ENCODE peak calls at places on chromosome 6, in six cellular contexts. G is neural crest cell, P is GM23338, C is GM13977, B is mesothelial cell of epicardium, I is hepatocyte. E is an unnamed sample.

GRCh38 chr6:1027795-1028569 is 283.9 kb upstream of the FOXQ1 start:
- DNase-seq in G (no peak), I (no peak), P (peak), B (no peak), C (no peak), E (no peak)

GRCh38 chr6:52271852-52272460 is 12.6 kb downstream of the MCM3 start:
- DNase-seq in G (no peak), C (no peak), I (peak), P (no peak), B (no peak), E (no peak)

GRCh38 chr6:121222656-121223055 is 111.6 kb downstream of the TBC1D32 start:
- DNase-seq in P (peak), B (no peak), G (no peak), C (no peak), I (peak), E (no peak)

GRCh38 chr6:50030777-50031562 is 9.2 kb upstream of the DEFB110 start:
- DNase-seq in C (peak), G (peak), P (peak), I (peak), B (no peak), E (peak)

GRCh38 chr6:156916108-156916801 is 139.1 kb downstream of the ARID1B start:
- DNase-seq in P (no peak), C (no peak), B (no peak), G (no peak), I (no peak), E (no peak)

GRCh38 chr6:14118444-14118843 is 872 bp downstream of the CD83 start:
- DNase-seq in C (no peak), I (no peak), B (no peak), G (no peak), P (no peak), E (no peak)

GRCh38 chr6:147043994-147044477 is 160.2 kb upstream of the STXBP5 start:
- DNase-seq in C (no peak), B (no peak), I (no peak), P (no peak), G (no peak), E (no peak)

GRCh38 chr6:135176464-135176863 is 4.6 kb upstream of the MYB start:
- DNase-seq in P (no peak), G (no peak), I (no peak), C (peak), B (no peak), E (no peak)

GRCh38 chr6:88858455-88858854 is 105.0 kb downstream of the RNGTT start:
- DNase-seq in G (no peak), B (no peak), C (no peak), P (no peak), I (no peak), E (no peak)

GRCh38 chr6:158329531-158329930 is 17.3 kb downstream of the TULP4 start:
- DNase-seq in I (no peak), P (no peak), B (no peak), C (no peak), G (no peak), E (no peak)

GRCh38 chr6:91653954-91654843 is 1067.3 kb upstream of the MAP3K7 start:
- DNase-seq in C (no peak), B (no peak), G (no peak), I (no peak), P (peak), E (no peak)

GRCh38 chr6:158648682-158649131 is 1.1 kb upstream of the SYTL3 start:
- DNase-seq in P (no peak), I (peak), G (no peak), B (no peak), C (no peak), E (peak)

GRCh38 chr6:135233676-135234491 is 52.8 kb downstream of the MYB start:
- DNase-seq in C (no peak), G (no peak), I (no peak), P (no peak), B (no peak), E (no peak)

GRCh38 chr6:16477367-16478149 is 239.2 kb downstream of the GMPR start:
- DNase-seq in I (no peak), B (no peak), P (no peak), C (no peak), G (no peak), E (no peak)

GRCh38 chr6:148829415-148830101 is 82.7 kb downstream of the UST start:
- DNase-seq in C (no peak), G (no peak), I (no peak), P (no peak), B (no peak), E (no peak)

GRCh38 chr6:43246301-43247114 is 3.2 kb downstream of the TTBK1 start:
- DNase-seq in C (peak), I (peak), G (peak), B (no peak), P (peak), E (peak)

GRCh38 chr6:89970609-89971337 is 76.5 kb downstream of the GJA10 start:
- DNase-seq in P (peak), B (no peak), I (peak), G (peak), C (no peak), E (no peak)
- TF ChIP-seq CTCF in P (peak), B (no peak), I (peak), G (peak), C (peak), E (peak)

GRCh38 chr6:73258721-73259120 is 4.3 kb downstream of the KHDC1 start:
- DNase-seq in C (no peak), B (no peak), G (no peak), P (peak), I (no peak), E (no peak)
- TF ChIP-seq CTCF in C (no peak), B (no peak), G (no peak), P (peak), I (no peak), E (no peak)

GRCh38 chr6:96468681-96469224 is 52.9 kb upstream of the UFL1 start:
- DNase-seq in B (no peak), P (peak), I (no peak), G (no peak), C (no peak), E (no peak)
- TF ChIP-seq CTCF in B (peak), P (no peak), I (peak), G (peak), C (peak), E (no peak)

DNA sequence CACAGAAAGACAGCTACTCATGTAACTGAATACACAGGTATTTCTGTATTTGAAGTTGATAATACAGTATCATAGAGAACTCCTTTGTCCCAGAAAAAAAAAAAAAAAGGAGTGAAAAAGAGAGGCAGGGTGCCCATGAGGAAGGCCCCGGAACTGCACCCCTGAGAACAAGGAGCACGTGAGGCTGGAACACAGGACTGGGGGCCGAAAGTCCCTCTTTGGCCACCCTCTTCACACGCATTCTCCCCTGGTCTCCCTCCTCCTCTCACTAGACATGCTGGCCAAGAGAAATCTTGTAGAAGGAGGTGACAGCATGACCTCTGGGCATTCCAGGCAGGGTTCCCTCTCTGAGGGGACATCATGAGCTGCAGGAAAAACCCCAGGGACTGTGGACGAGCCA is 62.7 kb upstream of the TRAF3IP2 start:
- DNase-seq in I (no peak), B (no peak), P (peak), G (no peak), C (no peak), E (no peak)
- TF ChIP-seq CTCF in I (peak), B (peak), P (peak), G (peak), C (no peak), E (no peak)

GRCh38 chr6:111444794-111445193 is 38.2 kb downstream of the REV3L start:
- DNase-seq in P (no peak), I (peak), G (no peak), C (no peak), B (no peak), E (no peak)
- TF ChIP-seq CTCF in P (no peak), I (no peak), G (no peak), C (no peak), B (no peak), E (no peak)

DNA sequence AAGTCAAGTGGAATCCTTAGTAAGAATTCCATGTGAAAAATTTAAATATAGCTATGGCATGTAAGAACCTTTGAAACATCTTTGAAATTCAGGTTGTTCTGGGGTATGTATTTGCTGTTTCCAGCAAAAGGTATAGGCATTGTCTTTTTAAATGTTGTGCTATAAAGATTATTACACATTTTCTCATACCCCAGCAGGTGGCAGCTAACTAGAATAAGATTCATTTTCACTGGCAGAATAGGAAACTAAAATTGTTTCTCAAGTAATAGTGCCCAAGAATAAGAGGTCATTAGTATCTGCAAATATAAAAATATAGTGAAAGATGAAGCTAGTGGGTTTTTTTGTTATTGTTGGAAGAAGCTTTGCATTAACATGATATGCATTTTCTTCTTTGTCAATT is 1.8 kb downstream of the GRIK2 start:
- DNase-seq in B (no peak), G (no peak), C (no peak), P (no peak), I (no peak), E (no peak)
- TF ChIP-seq CTCF in B (no peak), G (peak), C (no peak), P (no peak), I (peak), E (no peak)

GRCh38 chr6:12403946-12404647 is 113.9 kb downstream of the EDN1 start:
- DNase-seq in G (no peak), I (no peak), P (no peak), B (no peak), C (no peak), E (no peak)
- TF ChIP-seq CTCF in G (no peak), I (no peak), P (no peak), B (no peak), C (no peak), E (no peak)

DNA sequence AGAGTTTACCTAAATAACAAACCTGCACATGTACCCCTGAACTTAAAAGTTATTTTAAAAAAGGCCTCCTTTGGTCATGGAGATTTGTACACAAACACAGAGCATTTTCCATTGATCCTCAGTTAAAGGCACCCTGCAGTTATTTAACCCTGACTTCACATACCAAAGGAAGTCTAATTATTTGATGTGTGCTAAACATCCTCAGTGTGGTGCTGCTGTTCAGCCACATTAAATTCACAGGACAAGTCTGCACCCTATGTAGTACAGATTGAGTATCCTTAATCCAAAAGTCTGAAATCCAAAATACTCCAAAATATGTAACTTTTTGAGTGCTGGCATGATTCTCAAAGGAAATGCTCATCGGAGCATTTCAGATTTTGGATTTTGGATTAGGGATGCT is 21.4 kb downstream of the KCNQ5 start:
- DNase-seq in I (no peak), B (no peak), P (no peak), G (no peak), C (no peak), E (no peak)
- TF ChIP-seq CTCF in I (no peak), B (no peak), P (no peak), G (no peak), C (peak), E (peak)